ENCODE peak calls at places on chromosomes 1 and 21, in five cellular contexts. C is H1, L is IMR-90, G is mesenchymal stem cell, R is trophoblast cell. J is an unnamed sample.

GRCh38 chr21:36730291-36731281 is 31.7 kb downstream of the SIM2 start:
- DNase-seq in G (no peak), C (no peak), R (peak), L (no peak), J (no peak)

GRCh38 chr1:7384121-7384520 is 387.0 kb upstream of the VAMP3 start:
- DNase-seq in C (peak), L (no peak), G (no peak), R (no peak), J (no peak)

GRCh38 chr1:25727819-25728286 is 72.1 kb upstream of the SELENON start:
- DNase-seq in G (peak), R (no peak), C (peak), L (peak), J (no peak)

GRCh38 chr1:41803656-41804055 is 115.1 kb downstream of the HIVEP3 start:
- DNase-seq in G (no peak), R (no peak), L (no peak), C (no peak), J (no peak)

GRCh38 chr1:50704126-50704525 is 255.9 kb downstream of the FAF1 start:
- DNase-seq in C (no peak), R (peak), G (peak), L (peak), J (peak)

GRCh38 chr1:103616362-103616761 is 865 bp upstream of the AMY2A start:
- DNase-seq in G (no peak), C (no peak), R (no peak), L (no peak), J (no peak)

GRCh38 chr1:87760100-87760499 is 431.4 kb downstream of the LMO4 start:
- DNase-seq in C (no peak), R (no peak), G (no peak), L (peak), J (no peak)

GRCh38 chr1:203089001-203089650 is 3.3 kb upstream of the MYOG start:
- DNase-seq in L (no peak), R (no peak), G (no peak), C (peak), J (no peak)

GRCh38 chr1:231420299-231420958 is 1.7 kb downstream of the EGLN1 start:
- DNase-seq in L (peak), R (peak), G (peak), C (no peak), J (peak)

GRCh38 chr1:169111472-169111871 is 5.0 kb downstream of the ATP1B1 start:
- DNase-seq in C (no peak), G (no peak), R (no peak), L (no peak), J (no peak)

GRCh38 chr1:16109571-16109970 is 36.1 kb upstream of the FAM131C start:
- DNase-seq in G (no peak), L (peak), R (no peak), C (no peak), J (no peak)

GRCh38 chr1:27589841-27590426 is 14.0 kb downstream of the AHDC1 start:
- DNase-seq in G (peak), C (no peak), R (no peak), L (peak), J (no peak)

GRCh38 chr1:19071674-19072281 is 115.3 kb upstream of the IFFO2 start:
- DNase-seq in R (no peak), L (no peak), G (no peak), C (no peak), J (no peak)

GRCh38 chr1:60428161-60428560 is 354.6 kb upstream of the C1orf87 start:
- DNase-seq in C (no peak), L (no peak), G (no peak), R (peak), J (no peak)

GRCh38 chr1:116537439-116537838 is 33.4 kb downstream of the CD58 start:
- DNase-seq in G (peak), R (peak), L (peak), C (no peak), J (no peak)

GRCh38 chr1:24085546-24085945 is 26.4 kb downstream of the MYOM3 start:
- DNase-seq in G (no peak), R (no peak), L (peak), C (no peak), J (no peak)

GRCh38 chr1:37006132-37006868 is 28.0 kb downstream of the GRIK3 start:
- DNase-seq in R (no peak), C (no peak), G (no peak), L (no peak), J (no peak)

GRCh38 chr1:186483561-186483960 is 22.6 kb upstream of the PDC start:
- DNase-seq in G (no peak), C (no peak), L (no peak), R (no peak), J (no peak)

GRCh38 chr1:61490924-61491323 is 234.0 kb downstream of the TM2D1 start:
- DNase-seq in C (no peak), L (no peak), G (no peak), R (no peak), J (no peak)

GRCh38 chr1:97630281-97630680 is 290.6 kb downstream of the DPYD start:
- DNase-seq in R (no peak), G (peak), L (no peak), C (no peak), J (no peak)

GRCh38 chr21:43924421-43925095 is 59.5 kb downstream of the AGPAT3 start:
- DNase-seq in L (no peak), R (no peak), C (peak), G (no peak), J (no peak)

GRCh38 chr21:35400233-35400939 is 351.3 kb upstream of the RUNX1 start:
- DNase-seq in C (no peak), R (peak), L (peak), G (peak), J (peak)

GRCh38 chr1:67367370-67368345 is 60.0 kb downstream of the IL12RB2 start:
- DNase-seq in L (peak), C (no peak), G (peak), R (no peak), J (no peak)

GRCh38 chr21:39097335-39097861 is 85.9 kb downstream of the PSMG1 start:
- DNase-seq in G (peak), C (no peak), R (no peak), L (no peak), J (no peak)

GRCh38 chr21:29144736-29145353 is 14.4 kb downstream of the MAP3K7CL start:
- DNase-seq in C (no peak), G (peak), R (no peak), L (peak), J (no peak)

GRCh38 chr1:151002611-151003010 is 4.1 kb downstream of the MINDY1 start:
- DNase-seq in R (no peak), L (no peak), G (peak), C (no peak), J (no peak)

GRCh38 chr1:12615916-12616708 is 1.9 kb downstream of the DHRS3 start:
- DNase-seq in C (peak), G (peak), R (peak), L (peak), J (no peak)
- H3K14ac ChIP-seq in C (no peak), G (no peak), R (peak), L (peak), J (no peak)

DNA sequence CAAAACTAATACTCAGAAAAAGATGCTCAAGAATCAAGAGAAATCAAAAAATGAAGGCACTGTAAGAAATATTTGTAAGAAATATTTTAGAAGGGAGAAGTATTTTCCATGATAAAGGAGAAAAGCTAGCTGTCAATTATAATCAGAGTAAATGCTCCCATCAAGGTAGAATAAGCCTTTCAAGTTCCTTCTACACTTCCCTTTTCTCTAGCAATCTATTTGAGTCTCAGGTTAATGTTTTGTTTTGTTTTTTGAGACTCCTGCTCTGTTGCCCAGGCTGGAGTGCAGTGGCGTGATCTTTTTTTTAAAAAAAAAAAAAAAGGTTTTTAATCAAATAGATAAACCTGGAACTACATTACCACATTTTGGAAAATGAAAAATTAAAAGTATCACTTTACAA is 33.3 kb downstream of the PUM1 start:
- DNase-seq in R (no peak), L (no peak), C (no peak), G (no peak), J (no peak)
- H3K4me3 ChIP-seq in R (no peak), L (no peak), C (no peak), G (no peak), J (no peak)

DNA sequence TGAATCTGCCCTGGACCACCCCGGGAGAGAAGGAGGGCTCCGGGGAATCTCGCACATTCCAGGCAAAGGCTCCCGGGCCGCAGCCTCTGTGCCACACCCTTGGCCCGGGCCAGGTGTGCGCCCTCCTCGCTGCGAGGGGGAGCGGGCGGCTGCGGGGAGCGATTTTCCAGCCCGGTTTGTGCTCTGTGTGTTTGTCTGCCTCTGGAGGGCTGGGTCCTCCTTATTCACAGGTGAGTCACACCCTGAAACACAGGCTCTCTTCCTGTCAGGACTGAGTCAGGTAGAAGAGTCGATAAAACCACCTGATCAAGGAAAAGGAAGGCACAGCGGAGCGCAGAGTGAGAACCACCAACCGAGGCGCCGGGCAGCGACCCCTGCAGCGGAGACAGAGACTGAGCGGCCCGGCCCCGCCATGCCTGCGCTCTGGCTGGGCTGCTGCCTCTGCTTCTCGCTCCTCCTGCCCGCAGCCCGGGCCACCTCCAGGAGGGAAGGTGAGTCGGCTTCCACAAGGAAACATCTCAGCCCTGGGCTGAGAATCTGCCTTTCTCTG is at the start of gene LAMC2:
- DNase-seq in C (peak), G (peak), R (peak), L (peak), J (no peak)
- H3K23ac ChIP-seq in C (no peak), G (no peak), R (no peak), L (peak), J (peak)

DNA sequence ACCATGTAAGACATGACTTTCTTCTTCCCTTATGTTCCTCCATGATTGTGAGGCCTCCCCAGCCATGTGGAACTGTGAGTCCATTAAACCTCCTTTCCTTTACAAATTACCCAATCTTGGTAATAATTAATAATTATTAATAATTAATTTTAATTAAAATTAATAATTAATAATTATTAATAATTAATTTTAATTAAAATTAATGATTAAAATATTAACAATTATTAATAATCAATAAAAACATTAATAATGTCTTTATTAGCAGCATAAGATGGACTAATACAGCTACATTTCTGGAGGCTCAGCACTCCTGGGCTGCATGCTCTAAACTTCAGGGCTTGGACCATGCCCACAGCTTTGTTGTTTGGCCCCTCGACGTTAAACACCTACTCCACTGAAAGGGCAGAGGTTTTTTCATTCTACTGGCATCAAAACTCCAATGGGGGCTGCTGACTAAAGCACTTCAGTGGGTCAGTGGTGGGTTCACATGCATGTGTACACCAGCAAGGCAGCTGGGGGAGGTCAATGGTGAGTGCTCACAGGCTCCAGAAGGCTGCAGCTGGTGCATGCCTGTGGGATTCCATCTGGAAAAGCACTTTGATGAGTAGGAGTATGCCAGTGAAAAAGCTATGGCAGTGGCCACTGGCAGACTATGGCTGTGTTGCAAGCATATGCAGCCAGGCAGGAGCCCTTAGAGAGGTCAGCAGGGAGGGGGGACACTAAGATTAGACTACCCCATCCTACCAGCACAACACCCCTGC is 561.3 kb downstream of the NCAM2 start:
- DNase-seq in L (no peak), G (no peak), R (no peak), C (no peak), J (no peak)
- H3K14ac ChIP-seq in L (no peak), G (no peak), R (no peak), C (no peak), J (no peak)

GRCh38 chr1:52927219-52928082 is at the start of gene SCP2:
- DNase-seq in L (peak), R (peak), C (peak), G (peak), J (peak)
- H3K4me3 ChIP-seq in L (peak), R (peak), C (peak), G (peak), J (peak)

GRCh38 chr1:96541491-96541890 is 180.1 kb upstream of the PTBP2 start:
- DNase-seq in G (no peak), R (peak), C (no peak), L (no peak), J (no peak)

GRCh38 chr1:96550014-96550413 is 171.6 kb upstream of the PTBP2 start:
- DNase-seq in R (no peak), C (no peak), G (no peak), L (no peak), J (no peak)

GRCh38 chr1:96544051-96544830 is 177.3 kb upstream of the PTBP2 start:
- DNase-seq in G (no peak), C (no peak), R (no peak), L (no peak), J (no peak)

GRCh38 chr1:96545935-96546656 is 175.5 kb upstream of the PTBP2 start:
- DNase-seq in R (no peak), L (no peak), C (no peak), G (no peak), J (no peak)

GRCh38 chr1:96544831-96545221 is 176.8 kb upstream of the PTBP2 start:
- DNase-seq in L (no peak), C (no peak), R (no peak), G (no peak), J (no peak)
- H3K23ac ChIP-seq in L (no peak), C (no peak), R (no peak), G (no peak), J (no peak)

DNA sequence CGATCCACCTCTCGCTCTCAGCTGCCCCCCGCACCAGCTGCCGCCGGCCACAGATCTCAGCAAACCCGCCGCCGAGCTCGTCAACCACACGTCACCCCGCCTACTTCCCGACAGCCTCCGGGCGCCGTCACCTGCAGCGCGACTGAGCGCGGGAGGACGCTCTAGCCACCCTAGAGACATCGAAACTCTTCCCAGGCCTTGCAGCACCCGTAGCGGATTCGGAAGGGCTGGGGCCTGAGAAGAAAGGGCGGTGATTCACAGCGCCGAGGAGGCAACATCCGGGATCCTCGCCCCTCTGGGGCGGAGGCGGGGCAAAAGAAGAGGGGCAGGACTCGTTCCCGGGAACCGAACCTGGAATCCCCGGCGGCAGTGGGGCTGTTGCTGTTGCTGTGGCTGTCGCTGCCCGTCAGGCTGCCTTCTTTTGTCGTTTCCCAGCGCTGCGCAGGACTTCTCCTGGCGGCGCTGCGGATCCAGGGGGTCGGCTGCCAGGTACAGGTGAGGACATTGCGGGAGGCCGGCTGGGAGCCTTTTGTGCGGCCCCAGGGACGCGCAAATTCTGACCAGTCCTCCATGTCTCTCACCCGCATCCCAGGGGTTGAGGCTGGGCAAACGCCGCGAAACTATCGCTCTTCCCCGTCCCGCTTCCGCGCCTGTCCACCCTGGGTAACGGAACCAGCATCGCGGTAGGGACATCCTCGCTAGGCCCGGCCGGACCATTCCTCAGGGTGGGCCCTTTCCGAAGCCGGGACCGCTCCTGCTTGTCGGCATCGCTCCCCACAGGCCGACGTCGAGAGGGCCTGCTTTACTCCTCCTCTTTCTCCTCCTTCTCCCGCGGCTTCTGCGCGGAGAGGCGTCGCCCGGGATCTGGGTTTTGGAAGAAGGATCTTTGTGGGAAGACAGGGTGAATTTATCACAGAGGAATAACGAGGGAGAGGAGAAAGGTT is at the start of the genes RO60 and UCHL5:
- DNase-seq in G (peak), L (peak), R (peak), C (peak), J (peak)
- H3K14ac ChIP-seq in G (no peak), L (peak), R (peak), C (peak), J (peak)

DNA sequence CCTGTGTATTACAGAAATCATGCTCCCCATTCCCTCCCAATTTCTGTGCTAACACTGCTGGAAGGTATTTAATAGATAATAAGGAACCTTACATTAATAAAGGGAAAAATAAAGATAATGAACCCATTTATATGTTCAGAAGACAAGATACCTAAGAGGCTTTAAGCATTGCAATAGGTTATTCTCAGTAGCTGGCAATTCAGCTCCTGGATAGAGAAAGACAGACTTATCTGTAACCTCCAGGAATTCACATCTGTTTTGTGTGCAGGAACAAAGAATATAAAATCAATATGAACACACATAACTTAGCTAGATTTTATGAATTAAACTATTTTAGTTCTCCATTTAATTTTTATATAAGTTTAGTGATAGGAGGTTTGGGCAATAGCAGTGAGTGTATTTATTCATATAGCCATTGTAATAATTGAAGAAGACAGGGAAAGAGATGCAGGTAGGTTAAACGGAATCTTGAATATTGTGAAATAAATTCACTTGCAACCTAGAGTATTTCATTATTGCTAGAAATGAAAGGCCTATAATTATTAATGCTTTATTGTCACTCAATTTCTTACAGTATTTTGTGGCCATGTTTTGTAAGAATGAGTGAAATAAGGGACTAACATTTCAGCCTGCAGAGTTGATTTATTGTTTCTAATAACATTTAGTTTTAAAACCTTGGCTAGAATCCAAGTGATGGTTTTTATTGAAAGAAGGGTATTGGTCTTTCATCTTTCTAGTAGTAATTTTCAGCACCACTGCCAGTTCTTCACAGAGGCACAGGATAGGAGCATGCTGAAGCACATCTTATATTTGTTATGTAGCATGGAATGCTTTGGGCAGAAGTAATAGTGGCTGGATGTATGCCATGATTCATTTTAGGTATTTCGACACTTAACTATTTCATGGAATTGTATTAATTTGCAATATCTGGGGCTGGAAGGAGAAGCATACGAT is 1.5 kb downstream of the XPR1 start:
- DNase-seq in G (no peak), C (no peak), R (peak), L (peak), J (no peak)
- H3K4me3 ChIP-seq in G (peak), C (peak), R (no peak), L (peak), J (no peak)

GRCh38 chr1:159172599-159173291 is 1.3 kb downstream of the CADM3 start:
- DNase-seq in L (no peak), R (no peak), C (peak), G (no peak), J (no peak)

GRCh38 chr1:159173303-159173702 is 1.9 kb downstream of the CADM3 start:
- DNase-seq in R (no peak), G (no peak), L (no peak), C (no peak), J (no peak)

GRCh38 chr1:159171688-159172501 is 480 bp downstream of the CADM3 start:
- DNase-seq in R (no peak), C (peak), L (no peak), G (no peak), J (peak)

GRCh38 chr1:159170639-159171038 is 776 bp upstream of the CADM3 start:
- DNase-seq in G (no peak), C (no peak), R (peak), L (no peak), J (no peak)

GRCh38 chr1:159171254-159171687 is at the start of gene CADM3:
- DNase-seq in G (no peak), R (no peak), L (no peak), C (peak), J (peak)
- H3K23ac ChIP-seq in G (no peak), R (no peak), L (no peak), C (no peak), J (peak)